ENCODE peak calls at places on chromosomes 4 and X, in ten cellular contexts. M, X, W, S, H, C, R, E, I and O are unnamed samples.

GRCh38 chr4:87633239-87633638 is 16.8 kb upstream of the DMP1 start:
- DNase-seq in I (peak), C (no peak), X (no peak), S (no peak), M (peak), W (no peak), H (no peak), E (no peak), R (no peak), O (no peak)

GRCh38 chr4:87076690-87077358 is 142.0 kb downstream of the AFF1 start:
- DNase-seq in I (no peak), M (no peak), E (no peak), H (no peak), S (no peak), R (no peak), W (no peak), C (no peak), X (no peak), O (peak)

GRCh38 chr4:71300964-71301363 is 37.9 kb upstream of the SLC4A4 start:
- DNase-seq in M (no peak), R (peak), E (no peak), C (no peak), H (no peak), S (no peak), X (no peak), W (no peak), I (peak), O (no peak)

GRCh38 chr4:3168029-3168428 is 80.9 kb upstream of the MSANTD1 start:
- DNase-seq in C (no peak), X (no peak), W (peak), S (no peak), I (no peak), H (no peak), M (no peak), R (no peak), E (no peak), O (no peak)

GRCh38 chrX:118049713-118050112 is 66.9 kb downstream of the KLHL13 start:
- DNase-seq in M (peak), I (no peak), R (no peak), C (no peak), H (no peak), E (no peak), X (no peak), S (no peak), W (no peak), O (no peak)

GRCh38 chr4:96136056-96136455 is 296.2 kb downstream of the PDHA2 start:
- DNase-seq in H (no peak), R (no peak), I (no peak), S (no peak), E (no peak), W (no peak), C (no peak), M (no peak), X (no peak), O (no peak)

GRCh38 chr4:78247541-78248285 is 190.6 kb downstream of the FRAS1 start:
- DNase-seq in E (no peak), R (no peak), C (no peak), H (no peak), W (no peak), M (no peak), X (no peak), I (no peak), S (no peak), O (no peak)

GRCh38 chrX:40446927-40447326 is 133.8 kb upstream of the ATP6AP2 start:
- DNase-seq in I (no peak), W (no peak), H (no peak), C (no peak), R (no peak), X (no peak), M (no peak), E (no peak), S (peak), O (no peak)

GRCh38 chr4:24856586-24856985 is 56.3 kb downstream of the CCDC149 start:
- DNase-seq in X (no peak), S (no peak), H (no peak), C (no peak), I (no peak), W (no peak), M (no peak), R (no peak), E (no peak), O (no peak)

GRCh38 chr4:89006307-89006706 is 50.7 kb downstream of the FAM13A start:
- DNase-seq in E (no peak), H (no peak), C (peak), S (no peak), W (no peak), R (no peak), I (peak), X (no peak), M (no peak), O (no peak)

GRCh38 chr4:186134254-186134653 is 29.8 kb downstream of the FAM149A start:
- DNase-seq in C (no peak), S (no peak), W (no peak), E (no peak), X (no peak), M (no peak), I (no peak), H (no peak), R (no peak), O (peak)

GRCh38 chrX:39442332-39442731 is 641.1 kb downstream of the MID1IP1 start:
- DNase-seq in M (no peak), W (no peak), R (no peak), H (no peak), E (no peak), X (no peak), C (no peak), S (no peak), I (no peak), O (no peak)

GRCh38 chrX:136200466-136200865 is 50.7 kb downstream of the MAP7D3 start:
- DNase-seq in E (no peak), C (no peak), S (no peak), R (no peak), M (no peak), I (no peak), X (no peak), W (no peak), H (no peak), O (no peak)

GRCh38 chrX:50680990-50681389 is 133.0 kb downstream of the SHROOM4 start:
- DNase-seq in H (no peak), I (no peak), X (no peak), R (no peak), C (no peak), E (no peak), S (no peak), M (no peak), W (no peak), O (peak)

GRCh38 chr4:8557151-8558076 is 22.8 kb upstream of the GPR78 start:
- DNase-seq in W (no peak), H (no peak), R (no peak), I (no peak), S (no peak), M (no peak), E (no peak), X (no peak), C (no peak), O (no peak)

GRCh38 chr4:39505581-39505980 is 21.7 kb downstream of the UGDH start:
- DNase-seq in E (no peak), W (no peak), M (no peak), H (no peak), R (no peak), X (no peak), C (no peak), I (no peak), S (no peak), O (no peak)

GRCh38 chr4:165864228-165864627 is 8.8 kb upstream of the TLL1 start:
- DNase-seq in X (no peak), R (no peak), C (no peak), H (no peak), W (no peak), S (no peak), M (peak), I (no peak), E (no peak), O (no peak)

GRCh38 chrX:133638285-133638684 is 223.0 kb upstream of the GPC4 start:
- DNase-seq in M (peak), R (no peak), C (no peak), E (no peak), X (no peak), S (no peak), W (no peak), H (no peak), I (no peak), O (no peak)

GRCh38 chrX:119833905-119834304 is 18.9 kb downstream of the UPF3B start:
- DNase-seq in W (no peak), E (no peak), X (no peak), I (no peak), R (no peak), C (no peak), H (no peak), M (no peak), S (no peak), O (no peak)

GRCh38 chrX:40420899-40421729 is 159.7 kb upstream of the ATP6AP2 start:
- DNase-seq in S (no peak), R (peak), X (no peak), M (no peak), I (no peak), H (no peak), W (no peak), C (no peak), E (no peak), O (peak)

GRCh38 chrX:130111220-130111934 is 1.1 kb upstream of the ELF4 start:
- DNase-seq in C (no peak), M (no peak), I (no peak), R (no peak), X (no peak), E (no peak), H (no peak), S (no peak), W (no peak), O (no peak)